ENCODE peak calls at places on chromosomes 7 and 10, in five cellular contexts. One of them, this sample, is unnamed.
A peak's percentile ranks its signal among the peaks of the same experiment; 100 is the strongest.

GRCh38 chr7:141558544-141559183 is 7.5 kb downstream of the AGK start:
- DNase-seq in kidney: no peak
- DNase-seq in H9: no peak
- DNase-seq in fibroblast of lung: peak; percentile 77
- DNase-seq in endodermal cell: no peak
- DNase-seq in this sample: peak; percentile 63

GRCh38 chr10:113329121-113329596 is 223.7 kb upstream of the HABP2 start:
- DNase-seq in fibroblast of lung: peak; percentile 84
- DNase-seq in kidney: no peak
- DNase-seq in H9: no peak
- DNase-seq in endodermal cell: no peak
- DNase-seq in this sample: peak; percentile 89

GRCh38 chr10:21524526-21525366 is 736 bp downstream of the SKIDA1 start:
- DNase-seq in kidney: no peak
- DNase-seq in endodermal cell: peak; percentile 65
- DNase-seq in fibroblast of lung: peak; percentile 68
- DNase-seq in H9: no peak
- DNase-seq in this sample: peak; percentile 81

GRCh38 chr7:1124816-1125602 is 35.0 kb downstream of the ZFAND2A start:
- DNase-seq in H9: no peak
- DNase-seq in kidney: peak; percentile 83
- DNase-seq in fibroblast of lung: no peak
- DNase-seq in endodermal cell: peak; percentile 32
- DNase-seq in this sample: no peak

GRCh38 chr7:2519119-2519930 is at the start of gene LFNG:
- DNase-seq in H9: peak; percentile 84
- DNase-seq in fibroblast of lung: peak; percentile 91
- DNase-seq in endodermal cell: peak; percentile 91
- DNase-seq in kidney: peak; percentile 96
- DNase-seq in this sample: peak; percentile 96

GRCh38 chr10:78944658-78945333 is 124.0 kb upstream of the ZMIZ1 start:
- DNase-seq in fibroblast of lung: peak; percentile 98
- DNase-seq in endodermal cell: peak; percentile 59
- DNase-seq in H9: no peak
- DNase-seq in kidney: peak; percentile 86
- DNase-seq in this sample: peak; percentile 97

GRCh38 chr10:46248651-46249131 is 38.1 kb upstream of the ANTXRL start:
- DNase-seq in kidney: peak; percentile 55
- DNase-seq in endodermal cell: no peak
- DNase-seq in H9: peak; percentile 14
- DNase-seq in fibroblast of lung: no peak
- DNase-seq in this sample: no peak

GRCh38 chr7:149598721-149599308 is 101.2 kb upstream of the ZNF746 start:
- DNase-seq in fibroblast of lung: peak; percentile 27
- DNase-seq in endodermal cell: peak; percentile 81
- DNase-seq in kidney: no peak
- DNase-seq in H9: peak; percentile 52
- DNase-seq in this sample: peak; percentile 38

GRCh38 chr7:104628017-104628416 is 299.6 kb downstream of the LHFPL3 start:
- DNase-seq in endodermal cell: no peak
- DNase-seq in fibroblast of lung: no peak
- DNase-seq in kidney: no peak
- DNase-seq in H9: no peak
- DNase-seq in this sample: no peak

GRCh38 chr7:3636131-3636860 is 335.2 kb downstream of the SDK1 start:
- DNase-seq in endodermal cell: no peak
- DNase-seq in kidney: no peak
- DNase-seq in fibroblast of lung: peak; percentile 22
- DNase-seq in H9: no peak
- DNase-seq in this sample: peak; percentile 4

GRCh38 chr7:151301471-151302462 is 39.8 kb upstream of the NUB1 start:
- DNase-seq in endodermal cell: no peak
- DNase-seq in fibroblast of lung: no peak
- DNase-seq in kidney: no peak
- DNase-seq in H9: no peak
- DNase-seq in this sample: no peak

GRCh38 chr10:36574212-36574611 is 551.2 kb upstream of the ANKRD30A start:
- DNase-seq in H9: no peak
- DNase-seq in fibroblast of lung: peak; percentile 57
- DNase-seq in kidney: no peak
- DNase-seq in endodermal cell: no peak
- DNase-seq in this sample: peak; percentile 38

GRCh38 chr10:4051011-4051407 is 266.0 kb upstream of the KLF6 start:
- DNase-seq in fibroblast of lung: no peak
- DNase-seq in endodermal cell: no peak
- DNase-seq in H9: no peak
- DNase-seq in kidney: peak; percentile 76
- DNase-seq in this sample: no peak

GRCh38 chr7:97246317-97246716 is 128.8 kb downstream of the SDHAF3 start:
- DNase-seq in fibroblast of lung: no peak
- DNase-seq in endodermal cell: no peak
- DNase-seq in H9: no peak
- DNase-seq in kidney: no peak
- DNase-seq in this sample: no peak

GRCh38 chr10:70508912-70509366 is 30.4 kb downstream of the PALD1 start:
- DNase-seq in H9: peak; percentile 67
- DNase-seq in kidney: no peak
- DNase-seq in fibroblast of lung: peak; percentile 18
- DNase-seq in endodermal cell: peak; percentile 69
- DNase-seq in this sample: peak; percentile 32

GRCh38 chr10:5449823-5450222 is 37.5 kb downstream of the NET1 start:
- DNase-seq in fibroblast of lung: peak; percentile 89
- DNase-seq in kidney: no peak
- DNase-seq in H9: no peak
- DNase-seq in endodermal cell: no peak
- DNase-seq in this sample: peak; percentile 86

GRCh38 chr10:102534333-102534732 is 30.6 kb downstream of the SUFU start:
- DNase-seq in endodermal cell: no peak
- DNase-seq in kidney: no peak
- DNase-seq in H9: no peak
- DNase-seq in fibroblast of lung: no peak
- DNase-seq in this sample: no peak

GRCh38 chr7:87627634-87627994 is 584 bp upstream of the RUNDC3B start:
- DNase-seq in kidney: peak; percentile 62
- DNase-seq in H9: no peak
- DNase-seq in endodermal cell: no peak
- DNase-seq in fibroblast of lung: no peak
- DNase-seq in this sample: peak; percentile 34

GRCh38 chr7:150751702-150752101 is 14.5 kb downstream of the GIMAP5 start:
- DNase-seq in endodermal cell: no peak
- DNase-seq in fibroblast of lung: no peak
- DNase-seq in H9: no peak
- DNase-seq in kidney: no peak
- DNase-seq in this sample: no peak

GRCh38 chr7:74094224-74095095 is 10.9 kb downstream of the LIMK1 start:
- DNase-seq in kidney: peak; percentile 93
- DNase-seq in fibroblast of lung: peak; percentile 97
- DNase-seq in endodermal cell: peak; percentile 93
- DNase-seq in H9: peak; percentile 85
- DNase-seq in this sample: peak; percentile 92

GRCh38 chr10:78553792-78554191 is 515.0 kb upstream of the ZMIZ1 start:
- DNase-seq in endodermal cell: peak; percentile 56
- DNase-seq in fibroblast of lung: no peak
- DNase-seq in H9: no peak
- DNase-seq in kidney: no peak
- DNase-seq in this sample: no peak

GRCh38 chr10:93261089-93261488 is 187.4 kb downstream of the CYP26A1 start:
- DNase-seq in fibroblast of lung: no peak
- DNase-seq in endodermal cell: no peak
- DNase-seq in kidney: no peak
- DNase-seq in H9: no peak
- DNase-seq in this sample: no peak

GRCh38 chr10:46096909-46097575 is 51.0 kb upstream of the MSMB start:
- DNase-seq in endodermal cell: no peak
- DNase-seq in kidney: no peak
- DNase-seq in H9: no peak
- DNase-seq in fibroblast of lung: no peak
- DNase-seq in this sample: no peak

GRCh38 chr7:136163333-136163732 is 186.2 kb upstream of the MTPN start:
- DNase-seq in H9: no peak
- DNase-seq in endodermal cell: no peak
- DNase-seq in fibroblast of lung: no peak
- DNase-seq in kidney: no peak
- DNase-seq in this sample: peak; percentile 5

GRCh38 chr7:116172353-116172752 is 38.0 kb upstream of the TES start:
- DNase-seq in endodermal cell: no peak
- DNase-seq in fibroblast of lung: no peak
- DNase-seq in kidney: no peak
- DNase-seq in H9: no peak
- DNase-seq in this sample: peak; percentile 28

GRCh38 chr7:3968234-3968633 is 667.2 kb downstream of the SDK1 start:
- DNase-seq in endodermal cell: no peak
- DNase-seq in kidney: no peak
- DNase-seq in fibroblast of lung: no peak
- DNase-seq in H9: no peak
- DNase-seq in this sample: no peak

GRCh38 chr10:48957361-48957760 is 17.7 kb upstream of the LRRC18 start:
- DNase-seq in kidney: no peak
- DNase-seq in fibroblast of lung: no peak
- DNase-seq in endodermal cell: no peak
- DNase-seq in H9: no peak
- DNase-seq in this sample: no peak

GRCh38 chr7:50449501-50449880 is 659 bp downstream of the FIGNL1 start:
- DNase-seq in kidney: no peak
- DNase-seq in H9: no peak
- DNase-seq in endodermal cell: no peak
- DNase-seq in fibroblast of lung: no peak
- DNase-seq in this sample: no peak

GRCh38 chr7:105257338-105257737 is 131.4 kb downstream of the SRPK2 start:
- DNase-seq in endodermal cell: no peak
- DNase-seq in kidney: no peak
- DNase-seq in fibroblast of lung: peak; percentile 11
- DNase-seq in H9: no peak
- DNase-seq in this sample: no peak

GRCh38 chr10:131115801-131116200 is 195.7 kb downstream of the TCERG1L start:
- DNase-seq in H9: no peak
- DNase-seq in fibroblast of lung: no peak
- DNase-seq in endodermal cell: no peak
- DNase-seq in kidney: no peak
- DNase-seq in this sample: no peak

GRCh38 chr10:46311501-46311951 is 24.7 kb downstream of the ANTXRL start:
- DNase-seq in endodermal cell: no peak
- DNase-seq in kidney: peak; percentile 41
- DNase-seq in fibroblast of lung: no peak
- DNase-seq in H9: no peak
- DNase-seq in this sample: no peak

GRCh38 chr10:35335718-35336083 is 608 bp upstream of the CCNY start:
- DNase-seq in fibroblast of lung: peak; percentile 46
- DNase-seq in endodermal cell: peak; percentile 66
- DNase-seq in kidney: no peak
- DNase-seq in H9: peak; percentile 35
- DNase-seq in this sample: no peak

GRCh38 chr7:13336227-13336626 is 648.8 kb downstream of the ARL4A start:
- DNase-seq in endodermal cell: no peak
- DNase-seq in kidney: no peak
- DNase-seq in fibroblast of lung: peak; percentile 74
- DNase-seq in H9: no peak
- DNase-seq in this sample: peak; percentile 82

GRCh38 chr10:34186740-34187139 is 628.4 kb downstream of the PARD3 start:
- DNase-seq in kidney: no peak
- DNase-seq in fibroblast of lung: peak; percentile 25
- DNase-seq in H9: no peak
- DNase-seq in endodermal cell: peak; percentile 69
- DNase-seq in this sample: peak; percentile 8

GRCh38 chr10:34186013-34186412 is 629.1 kb downstream of the PARD3 start:
- DNase-seq in H9: no peak
- DNase-seq in fibroblast of lung: no peak
- DNase-seq in endodermal cell: peak; percentile 71
- DNase-seq in kidney: no peak
- DNase-seq in this sample: no peak

GRCh38 chr10:34187201-34187600 is 627.9 kb downstream of the PARD3 start:
- DNase-seq in fibroblast of lung: peak; percentile 89
- DNase-seq in H9: no peak
- DNase-seq in endodermal cell: no peak
- DNase-seq in kidney: no peak
- DNase-seq in this sample: peak; percentile 67

GRCh38 chr10:34183397-34183796 is 631.7 kb downstream of the PARD3 start:
- DNase-seq in kidney: no peak
- DNase-seq in H9: peak; percentile 50
- DNase-seq in endodermal cell: peak; percentile 80
- DNase-seq in fibroblast of lung: no peak
- DNase-seq in this sample: no peak

GRCh38 chr10:34184901-34185386 is 630.2 kb downstream of the PARD3 start:
- DNase-seq in H9: no peak
- DNase-seq in fibroblast of lung: no peak
- DNase-seq in endodermal cell: no peak
- DNase-seq in kidney: no peak
- DNase-seq in this sample: peak; percentile 12
- H3K4me1 ChIP-seq in H9: peaks cover 28% of the 10 kb centered on the region
- H3K4me1 ChIP-seq in fibroblast of lung: peaks cover 5% of the 10 kb centered on the region
- H3K4me1 ChIP-seq in endodermal cell: peaks cover 17% of the 10 kb centered on the region
- H3K4me1 ChIP-seq in kidney: no peaks in the 10 kb centered on the region
- H3K4me1 ChIP-seq in this sample: peaks cover 6% of the 10 kb centered on the region

GRCh38 chr10:59622320-59622901 is 87.2 kb downstream of the SLC16A9 start:
- DNase-seq in H9: peak; percentile 70
- DNase-seq in endodermal cell: peak; percentile 78
- DNase-seq in kidney: no peak
- DNase-seq in fibroblast of lung: peak; percentile 47
- DNase-seq in this sample: peak; percentile 67
- H3K9ac ChIP-seq in H9: no peak overlapping the region
- H3K9ac ChIP-seq in endodermal cell: no peak overlapping the region
- H3K9ac ChIP-seq in kidney: no peak overlapping the region
- H3K9ac ChIP-seq in fibroblast of lung: no peak overlapping the region
- H3K9ac ChIP-seq in this sample: no peak overlapping the region

DNA sequence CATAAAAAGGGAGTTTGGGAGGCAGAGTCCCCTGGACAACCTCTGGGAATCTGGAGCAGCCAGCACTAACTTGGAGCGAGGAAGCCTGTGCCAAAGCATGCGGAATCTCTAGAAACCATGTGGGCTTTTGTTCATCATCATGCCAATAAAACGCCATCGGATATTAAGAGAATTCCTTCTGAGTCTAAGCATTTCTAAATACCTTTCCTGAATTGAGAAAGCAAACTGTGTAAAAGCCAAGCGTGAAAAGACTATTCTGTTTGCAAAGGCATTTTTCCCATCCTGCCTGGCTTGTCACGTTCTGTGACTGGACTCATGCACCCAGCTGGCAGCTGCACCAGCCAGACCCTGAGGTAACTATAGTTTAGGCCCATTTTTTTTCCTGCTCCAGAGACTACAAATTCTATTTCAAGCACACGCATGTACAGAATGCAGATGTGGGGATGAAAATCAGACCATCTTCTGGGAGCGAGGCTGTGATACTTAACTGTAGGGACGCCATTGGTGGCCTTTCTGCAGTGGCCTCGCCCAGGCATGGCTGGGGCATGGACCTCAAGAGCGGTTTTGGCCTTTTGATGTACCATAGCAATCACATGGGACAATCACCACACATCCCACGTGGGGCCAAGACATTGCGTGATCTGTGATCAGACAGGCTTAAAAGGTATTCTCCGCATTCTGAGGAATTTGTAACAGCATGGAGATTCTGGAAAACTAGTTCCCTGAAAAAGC is 218.9 kb downstream of the KIAA1217 start:
- DNase-seq in kidney: no peak
- DNase-seq in H9: no peak
- DNase-seq in endodermal cell: no peak
- DNase-seq in fibroblast of lung: peak; percentile 56
- DNase-seq in this sample: peak; percentile 73
- H3K4me1 ChIP-seq in kidney: no peaks in the 10 kb centered on the region
- H3K4me1 ChIP-seq in H9: peaks cover 4% of the 10 kb centered on the region
- H3K4me1 ChIP-seq in endodermal cell: no peaks in the 10 kb centered on the region
- H3K4me1 ChIP-seq in fibroblast of lung: no peaks in the 10 kb centered on the region
- H3K4me1 ChIP-seq in this sample: peaks cover 8% of the 10 kb centered on the region

GRCh38 chr7:94424336-94424735 is 29.6 kb downstream of the COL1A2 start:
- DNase-seq in fibroblast of lung: no peak
- DNase-seq in kidney: no peak
- DNase-seq in endodermal cell: no peak
- DNase-seq in H9: no peak
- DNase-seq in this sample: peak; percentile 4
- H3K9ac ChIP-seq in fibroblast of lung: peak overlapping the region; percentile 21
- H3K9ac ChIP-seq in kidney: no peak overlapping the region
- H3K9ac ChIP-seq in endodermal cell: no peak overlapping the region
- H3K9ac ChIP-seq in H9: no peak overlapping the region
- H3K9ac ChIP-seq in this sample: peak overlapping the region; percentile 97